ENCODE peak calls at places on chromosome 2, in four cellular contexts. D is endothelial cell, X is Calu3, P is B cell. R is an unnamed sample.

GRCh38 chr2:42063383-42064171 is 15.8 kb downstream of the PKDCC start:
- DNase-seq in D (no peak), X (no peak), P (no peak), R (peak)

GRCh38 chr2:168025487-168026203 is 221.8 kb downstream of the STK39 start:
- DNase-seq in D (no peak), X (no peak), P (peak), R (no peak)

GRCh38 chr2:61421611-61422010 is 49.3 kb downstream of the USP34 start:
- DNase-seq in X (no peak), D (no peak), P (no peak), R (no peak)

GRCh38 chr2:213185147-213185822 is 33.9 kb upstream of the IKZF2 start:
- DNase-seq in P (no peak), X (no peak), D (no peak), R (no peak)

GRCh38 chr2:119598576-119598975 is 54.3 kb downstream of the CFAP221 start:
- DNase-seq in X (no peak), P (no peak), D (no peak), R (no peak)

GRCh38 chr2:47536696-47537095 is 133.7 kb downstream of the MSH2 start:
- DNase-seq in P (no peak), D (no peak), X (no peak), R (no peak)

GRCh38 chr2:67389286-67389685 is 7.8 kb upstream of the ETAA1 start:
- DNase-seq in P (no peak), D (no peak), X (no peak), R (no peak)

GRCh38 chr2:132618734-132619133 is 51.3 kb downstream of the LYPD1 start:
- DNase-seq in P (no peak), D (no peak), X (no peak), R (no peak)

GRCh38 chr2:26456701-26457224 is 21.2 kb downstream of the OTOF start:
- DNase-seq in D (no peak), X (peak), P (no peak), R (peak)

GRCh38 chr2:110993557-110994231 is 127.0 kb upstream of the BCL2L11 start:
- DNase-seq in P (peak), X (peak), D (no peak), R (peak)

GRCh38 chr2:28620801-28621171 is 124.9 kb downstream of the PLB1 start:
- DNase-seq in X (no peak), D (no peak), P (no peak), R (no peak)

GRCh38 chr2:96325884-96326255 is 753 bp downstream of the ITPRIPL1 start:
- DNase-seq in X (no peak), D (no peak), P (peak), R (no peak)

GRCh38 chr2:127418300-127419111 is at the start of gene PROC:
- DNase-seq in D (no peak), P (no peak), X (no peak), R (no peak)

GRCh38 chr2:14256890-14257289 is 375.6 kb upstream of the LRATD1 start:
- DNase-seq in D (no peak), X (no peak), P (no peak), R (no peak)

GRCh38 chr2:74304332-74305148 is 38.7 kb downstream of the SLC4A5 start:
- DNase-seq in X (no peak), P (no peak), D (no peak), R (no peak)

GRCh38 chr2:121502781-121503180 is 27.9 kb upstream of the RNU4ATAC start:
- DNase-seq in X (no peak), P (no peak), D (no peak), R (no peak)

GRCh38 chr2:237092920-237093781 is 7.5 kb downstream of the COPS8 start:
- DNase-seq in D (no peak), P (no peak), X (no peak), R (no peak)

GRCh38 chr2:16094851-16095250 is 154.5 kb downstream of the MYCN start:
- DNase-seq in X (no peak), D (no peak), P (no peak), R (no peak)

GRCh38 chr2:224142397-224143312 is 103.6 kb upstream of the SERPINE2 start:
- DNase-seq in X (no peak), P (no peak), D (no peak), R (no peak)

GRCh38 chr2:191245869-191246531 is 796 bp downstream of the MYO1B start:
- DNase-seq in P (peak), X (peak), D (peak), R (no peak)

GRCh38 chr2:43831438-43832294 is 7.0 kb downstream of the ABCG5 start:
- DNase-seq in D (peak), X (peak), P (no peak), R (no peak)

GRCh38 chr2:220641137-220641536 is 931.0 kb downstream of the EPHA4 start:
- DNase-seq in X (no peak), P (no peak), D (no peak), R (no peak)

GRCh38 chr2:20291106-20291564 is 59.5 kb downstream of the PUM2 start:
- DNase-seq in P (peak), D (peak), X (peak), R (no peak)

GRCh38 chr2:120132190-120132589 is 91.0 kb downstream of the TMEM185B start:
- DNase-seq in D (no peak), X (no peak), P (no peak), R (no peak)

GRCh38 chr2:7992612-7993596 is 689.0 kb upstream of the ID2 start:
- DNase-seq in P (no peak), X (peak), D (no peak), R (no peak)

GRCh38 chr2:45497355-45497754 is 113.7 kb downstream of the SRBD1 start:
- DNase-seq in P (no peak), X (no peak), D (no peak), R (no peak)

GRCh38 chr2:196239622-196240587 is 68.5 kb upstream of the STK17B start:
- DNase-seq in X (peak), P (peak), D (peak), R (peak)
- TF ChIP-seq CTCF in X (no peak), P (peak), D (no peak), R (peak)

GRCh38 chr2:203396667-203397066 is 68.5 kb downstream of the ABI2 start:
- DNase-seq in P (no peak), D (no peak), X (peak), R (no peak)
- TF ChIP-seq CTCF in P (no peak), D (peak), X (peak), R (no peak)

GRCh38 chr2:88211005-88211808 is 41.1 kb downstream of the THNSL2 start:
- DNase-seq in X (no peak), D (no peak), P (no peak), R (no peak)

GRCh38 chr2:88211809-88212154 is 41.6 kb downstream of the THNSL2 start:
- DNase-seq in P (no peak), D (no peak), X (no peak), R (no peak)

GRCh38 chr2:88210132-88211004 is 40.2 kb downstream of the THNSL2 start:
- DNase-seq in D (no peak), X (no peak), P (no peak), R (no peak)

GRCh38 chr2:88214631-88215030 is 44.5 kb downstream of the THNSL2 start:
- DNase-seq in P (no peak), D (no peak), X (no peak), R (no peak)

GRCh38 chr2:88212251-88212790 is 42.2 kb downstream of the THNSL2 start:
- DNase-seq in X (peak), P (no peak), D (no peak), R (no peak)
- TF ChIP-seq CTCF in X (peak), P (no peak), D (no peak), R (peak)

GRCh38 chr2:124178719-124179118 is 153.6 kb downstream of the CNTNAP5 start:
- DNase-seq in D (no peak), X (no peak), P (no peak), R (no peak)

DNA sequence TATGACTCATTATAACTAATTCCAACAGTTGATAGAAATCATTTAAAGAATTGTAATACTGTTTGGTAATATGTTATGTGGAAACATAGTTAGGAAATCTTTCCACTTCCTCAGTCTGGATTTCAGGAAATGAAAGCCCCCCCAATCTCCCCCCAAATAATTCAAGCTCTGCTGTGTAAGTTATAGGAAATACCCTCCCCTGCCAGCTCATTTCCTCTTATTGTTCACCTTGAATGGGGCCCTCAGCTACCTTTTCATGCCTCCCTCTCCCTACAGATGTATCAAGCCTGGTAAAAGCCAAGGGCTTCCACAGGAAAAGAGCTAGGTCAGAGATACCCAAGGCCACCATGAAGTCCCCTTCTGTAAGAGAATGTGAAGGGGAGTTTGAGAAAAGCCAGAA is 155.5 kb downstream of the CNTNAP5 start:
- DNase-seq in P (no peak), D (peak), X (no peak), R (no peak)
- TF ChIP-seq CTCF in P (no peak), D (no peak), X (no peak), R (no peak)

DNA sequence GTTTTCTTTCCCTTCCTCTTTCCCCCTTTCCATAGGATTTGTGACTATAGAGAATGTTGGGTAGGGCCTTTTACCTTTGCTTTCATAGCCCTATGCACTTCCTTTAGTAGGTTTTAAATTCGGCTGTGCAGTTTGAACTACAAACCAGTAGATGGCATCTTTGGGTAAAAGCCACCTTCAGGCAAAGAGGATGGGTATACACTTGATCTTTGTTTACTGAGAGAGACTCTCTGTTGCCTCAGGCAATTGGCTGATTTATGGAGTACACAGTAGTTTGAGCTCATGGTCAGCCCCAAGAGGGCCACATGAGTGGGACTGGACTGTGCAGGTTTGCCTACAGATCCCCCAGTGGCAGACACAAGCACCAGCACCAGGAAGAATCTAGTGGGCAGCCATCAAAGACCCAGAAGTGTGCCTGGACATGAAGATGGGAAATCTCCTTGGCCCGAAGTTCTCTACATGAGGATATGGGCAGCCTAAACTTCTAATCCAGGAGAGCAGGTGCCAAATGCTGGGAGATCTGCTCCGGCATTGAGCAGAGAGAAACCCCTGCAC is 1304.3 kb upstream of the DDX18 start:
- DNase-seq in X (peak), D (peak), P (no peak), R (no peak)
- TF ChIP-seq CTCF in X (peak), D (peak), P (no peak), R (no peak)

R was measured in CD14-positive monocyte.